ENCODE peak calls at places on chromosome 18, in ten cellular contexts. A is NB4, X is body of pancreas, T is A549, N is IMR-90, B is suprapubic skin, Z is endothelial cell of umbilical vein, R is adrenal gland, V is testis, Y is upper lobe of left lung. Q is an unnamed sample.

GRCh38 chr18:30781601-30782000 is 260.9 kb downstream of the DSC3 start:
- DNase-seq in A (no peak), X (no peak), T (no peak), N (no peak), B (no peak), Z (no peak), R (no peak), V (no peak), Y (no peak), Q (no peak)

GRCh38 chr18:45110577-45111506 is 430.2 kb downstream of the SETBP1 start:
- DNase-seq in A (no peak), X (peak), T (no peak), N (no peak), B (peak), Z (no peak), R (no peak), V (peak), Y (no peak), Q (no peak)

GRCh38 chr18:22946841-22947240 is 13.7 kb downstream of the RBBP8 start:
- DNase-seq in A (no peak), X (no peak), T (no peak), N (peak), B (no peak), Z (no peak), R (no peak), V (no peak), Y (no peak), Q (no peak)

GRCh38 chr18:47601608-47602272 is 328.7 kb downstream of the SMAD2 start:
- DNase-seq in A (no peak), X (no peak), T (no peak), N (no peak), B (no peak), Z (no peak), R (no peak), V (no peak), Y (no peak), Q (no peak)

GRCh38 chr18:13464432-13465125 is 246.0 kb downstream of the LDLRAD4 start:
- DNase-seq in A (peak), X (no peak), T (no peak), N (no peak), B (no peak), Z (peak), R (peak), V (no peak), Y (no peak), Q (no peak)

GRCh38 chr18:61898576-61899205 is 5.9 kb upstream of the RNF152 start:
- DNase-seq in A (no peak), X (no peak), T (peak), N (no peak), B (no peak), Z (no peak), R (no peak), V (no peak), Y (no peak), Q (no peak)

GRCh38 chr18:6010284-6010683 is 115.0 kb upstream of the TMEM200C start:
- DNase-seq in A (no peak), X (no peak), T (no peak), N (peak), B (no peak), Z (no peak), R (peak), V (no peak), Y (no peak), Q (no peak)

GRCh38 chr18:35611518-35611917 is 30.0 kb downstream of the GALNT1 start:
- DNase-seq in A (no peak), X (no peak), T (no peak), N (no peak), B (no peak), Z (peak), R (no peak), V (no peak), Y (no peak), Q (no peak)

GRCh38 chr18:68676913-68677312 is 38.0 kb downstream of the TMX3 start:
- DNase-seq in A (no peak), X (no peak), T (no peak), N (peak), B (no peak), Z (no peak), R (no peak), V (no peak), Y (no peak), Q (no peak)

GRCh38 chr18:48769006-48769646 is 181.6 kb downstream of the SMAD7 start:
- DNase-seq in A (no peak), X (no peak), T (no peak), N (no peak), B (no peak), Z (no peak), R (no peak), V (no peak), Y (no peak), Q (no peak)

GRCh38 chr18:10524507-10525425 is 1.1 kb upstream of the NAPG start:
- DNase-seq in A (peak), X (no peak), T (no peak), N (peak), B (no peak), Z (no peak), R (peak), V (no peak), Y (no peak), Q (no peak)

GRCh38 chr18:10528439-10528838 is 2.6 kb downstream of the NAPG start:
- DNase-seq in A (no peak), X (no peak), T (no peak), N (no peak), B (no peak), Z (no peak), R (no peak), V (no peak), Y (no peak), Q (no peak)

GRCh38 chr18:10525563-10526210 is at the start of gene NAPG:
- DNase-seq in A (peak), X (peak), T (peak), N (peak), B (peak), Z (peak), R (peak), V (peak), Y (peak), Q (peak)

GRCh38 chr18:10523544-10523943 is 2.3 kb upstream of the NAPG start:
- DNase-seq in A (no peak), X (no peak), T (no peak), N (no peak), B (no peak), Z (no peak), R (no peak), V (no peak), Y (no peak), Q (no peak)

GRCh38 chr18:10526211-10526949 is 553 bp downstream of the NAPG start:
- DNase-seq in A (peak), X (peak), T (peak), N (peak), B (peak), Z (peak), R (peak), V (peak), Y (peak), Q (peak)
- TF ChIP-seq CTCF in A (no peak), X (no peak), T (no peak), N (no peak), B (no peak), Z (no peak), R (no peak), V (no peak), Y (no peak), Q (no peak)

GRCh38 chr18:12086249-12086648 is 7.4 kb upstream of the ANKRD62 start:
- DNase-seq in A (no peak), X (peak), T (no peak), N (no peak), B (no peak), Z (no peak), R (no peak), V (no peak), Y (peak), Q (no peak)

GRCh38 chr18:12088096-12088495 is 5.5 kb upstream of the ANKRD62 start:
- DNase-seq in A (no peak), X (no peak), T (no peak), N (no peak), B (no peak), Z (no peak), R (no peak), V (no peak), Y (peak), Q (no peak)

GRCh38 chr18:12086677-12087482 is 6.8 kb upstream of the ANKRD62 start:
- DNase-seq in A (no peak), X (no peak), T (no peak), N (no peak), B (no peak), Z (no peak), R (no peak), V (no peak), Y (peak), Q (no peak)

GRCh38 chr18:12088731-12089375 is 4.8 kb upstream of the ANKRD62 start:
- DNase-seq in A (no peak), X (peak), T (no peak), N (no peak), B (no peak), Z (no peak), R (no peak), V (no peak), Y (peak), Q (no peak)

DNA sequence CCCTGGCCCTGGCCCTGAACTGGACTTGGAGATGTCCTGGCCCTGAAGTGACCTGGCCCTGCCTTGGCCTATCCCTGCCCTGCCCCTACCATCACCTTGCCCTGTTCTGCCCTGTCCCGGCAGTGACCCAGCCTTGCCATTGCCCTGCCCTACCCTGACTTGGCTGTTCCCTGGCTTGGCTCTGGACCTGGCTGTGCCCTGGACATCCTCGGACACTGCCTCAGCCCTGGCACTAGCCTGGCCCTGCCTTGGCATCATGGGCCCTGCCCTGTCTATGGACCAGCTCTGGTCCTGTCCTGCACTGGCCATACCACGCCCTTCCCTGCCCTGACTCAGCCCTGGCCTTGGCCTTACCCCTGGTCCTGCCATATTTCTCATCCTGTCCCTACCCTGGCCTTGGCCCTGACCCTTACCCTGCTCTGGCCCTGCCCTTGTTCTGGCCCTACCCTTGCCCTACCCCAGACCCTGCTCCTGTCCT is 6.1 kb upstream of the ANKRD62 start:
- DNase-seq in A (no peak), X (no peak), T (no peak), N (no peak), B (no peak), Z (no peak), R (no peak), V (no peak), Y (peak), Q (no peak)
- TF ChIP-seq POLR2A in A (no peak), X (no peak), T (no peak), N (no peak), B (no peak), Z (no peak), R (no peak), V (no peak), Y (no peak), Q (no peak)

GRCh38 chr18:74063023-74063422 is 84.6 kb downstream of the FBXO15 start:
- DNase-seq in A (peak), X (no peak), T (no peak), N (no peak), B (no peak), Z (no peak), R (no peak), V (no peak), Y (no peak), Q (no peak)
- TF ChIP-seq CTCF in A (peak), X (no peak), T (no peak), N (no peak), B (no peak), Z (no peak), R (no peak), V (no peak), Y (no peak), Q (no peak)

DNA sequence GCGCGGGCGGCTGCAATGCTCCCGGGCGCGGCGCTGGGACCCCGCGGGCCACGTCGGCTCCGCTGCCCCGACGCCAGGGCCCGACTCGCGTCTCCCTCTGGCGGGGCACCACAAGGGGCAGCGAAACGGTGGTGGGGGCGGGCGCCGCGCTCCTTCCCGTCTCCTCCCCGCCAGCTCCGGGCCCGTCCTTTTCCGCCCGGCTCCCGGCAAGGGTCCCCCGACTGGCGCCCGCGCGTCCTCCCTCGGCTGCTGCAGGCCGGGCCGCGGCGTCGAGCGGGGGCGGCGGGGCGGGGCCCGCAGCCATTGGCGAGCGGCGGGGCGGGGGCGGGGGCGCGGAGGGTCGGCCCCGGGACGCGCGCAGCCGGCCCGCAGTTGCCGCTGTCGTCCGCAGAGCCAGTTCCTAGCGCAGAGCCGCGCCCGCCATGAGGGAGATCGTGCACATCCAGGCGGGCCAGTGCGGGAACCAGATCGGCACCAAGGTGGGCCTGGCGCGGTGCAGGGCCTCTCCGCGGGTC is at the start of gene TUBB6:
- DNase-seq in A (peak), X (peak), T (peak), N (peak), B (peak), Z (peak), R (peak), V (peak), Y (peak), Q (peak)
- TF ChIP-seq POLR2A in A (peak), X (no peak), T (peak), N (peak), B (peak), Z (peak), R (peak), V (no peak), Y (peak), Q (no peak)

GRCh38 chr18:78777992-78778391 is 201.6 kb upstream of the SALL3 start:
- DNase-seq in A (no peak), X (no peak), T (no peak), N (no peak), B (peak), Z (no peak), R (no peak), V (peak), Y (no peak), Q (no peak)

GRCh38 chr18:78776151-78776550 is 203.5 kb upstream of the SALL3 start:
- DNase-seq in A (no peak), X (no peak), T (no peak), N (no peak), B (peak), Z (no peak), R (no peak), V (peak), Y (no peak), Q (no peak)

GRCh38 chr18:78778651-78779050 is 201.0 kb upstream of the SALL3 start:
- DNase-seq in A (no peak), X (no peak), T (no peak), N (no peak), B (peak), Z (no peak), R (no peak), V (peak), Y (no peak), Q (no peak)

GRCh38 chr18:78774741-78775141 is 204.9 kb upstream of the SALL3 start:
- DNase-seq in A (no peak), X (no peak), T (no peak), N (no peak), B (peak), Z (no peak), R (peak), V (peak), Y (no peak), Q (no peak)

DNA sequence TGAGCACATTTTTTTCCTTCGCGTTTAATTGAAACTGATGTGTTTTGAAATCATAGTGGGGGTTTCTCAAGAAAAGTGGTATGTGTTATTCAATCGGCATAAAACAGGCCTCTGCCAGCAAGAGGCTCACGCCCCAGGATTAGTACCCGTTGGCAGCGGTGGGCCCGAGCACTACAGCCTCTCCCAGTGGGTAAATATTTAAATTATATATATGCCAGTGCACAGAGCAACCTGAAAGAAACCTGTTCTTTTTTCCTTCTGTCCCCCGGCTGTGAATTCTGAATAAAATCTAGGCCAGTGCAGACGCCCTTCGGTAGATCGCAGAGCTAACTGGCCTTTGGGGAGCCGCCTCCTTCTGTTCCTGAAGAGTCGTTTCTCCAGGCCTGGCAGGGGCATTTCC is 202.9 kb upstream of the SALL3 start:
- DNase-seq in A (no peak), X (no peak), T (no peak), N (no peak), B (peak), Z (no peak), R (peak), V (peak), Y (no peak), Q (no peak)
- TF ChIP-seq CTCF in A (no peak), X (no peak), T (no peak), N (no peak), B (no peak), Z (no peak), R (no peak), V (no peak), Y (no peak), Q (no peak)

DNA sequence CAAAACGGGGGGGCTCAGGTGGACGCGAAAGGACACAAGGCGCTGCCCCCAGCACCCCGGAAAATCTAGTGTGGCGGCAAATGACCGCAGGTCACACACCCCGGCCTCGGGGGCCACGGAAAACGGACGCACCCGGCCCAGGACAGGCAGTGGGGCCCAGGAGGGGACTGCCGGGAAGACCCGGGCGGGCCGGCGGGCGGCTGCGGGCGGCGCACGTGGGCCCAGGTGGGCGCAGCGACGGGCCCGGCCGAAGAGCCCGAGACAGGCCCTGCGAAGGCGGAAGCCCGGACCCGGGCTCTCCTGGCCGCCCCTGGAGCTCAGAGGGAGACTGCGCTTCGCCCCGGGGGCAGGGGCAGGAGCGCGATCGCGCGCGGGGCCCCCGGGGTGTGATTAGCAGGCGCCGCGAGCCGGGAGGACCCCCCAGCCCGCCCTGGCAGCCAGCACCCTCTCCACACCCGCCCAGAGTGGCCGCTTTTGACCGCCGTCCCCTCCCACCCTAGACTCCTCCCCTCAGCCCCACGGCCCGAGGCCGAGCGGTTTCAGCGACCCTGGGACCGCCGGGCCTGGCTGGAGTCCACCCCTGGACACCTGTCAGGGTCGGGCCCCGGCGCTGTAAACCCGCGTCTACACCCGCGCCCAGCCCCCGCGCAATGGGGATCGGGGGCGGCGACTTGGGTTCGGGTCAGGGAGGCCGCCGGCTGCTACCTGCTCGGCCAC is 773 bp downstream of the MBP start:
- DNase-seq in A (peak), X (peak), T (no peak), N (no peak), B (peak), Z (no peak), R (peak), V (peak), Y (peak), Q (peak)
- TF ChIP-seq POLR2A in A (no peak), X (peak), T (peak), N (no peak), B (no peak), Z (peak), R (no peak), V (no peak), Y (peak), Q (no peak)

Q was measured in ovary.